ENCODE peak calls at places on chromosomes 13 and 19, in four cellular contexts. I, U, W and Q are unnamed samples.

GRCh38 chr19:245457-245856 is 45.7 kb downstream of the PLPP2 start:
- DNase-seq in I (no peak), U (no peak), W (no peak), Q (no peak)

GRCh38 chr13:105363747-105364177 is 1171.7 kb downstream of the EFNB2 start:
- DNase-seq in I (no peak), U (no peak), W (no peak), Q (no peak)

GRCh38 chr19:21912654-21913053 is 76.7 kb upstream of the ZNF43 start:
- DNase-seq in I (no peak), U (no peak), W (no peak), Q (no peak)

GRCh38 chr13:111165611-111166010 is 50.5 kb downstream of the ARHGEF7 start:
- DNase-seq in I (no peak), U (no peak), W (no peak), Q (no peak)

GRCh38 chr19:7480975-7481265 is 7.9 kb downstream of the PEX11G start:
- DNase-seq in I (no peak), U (no peak), W (no peak), Q (no peak)

GRCh38 chr13:89897681-89898080 is 1449.8 kb upstream of the MIR17HG start:
- DNase-seq in I (no peak), U (no peak), W (no peak), Q (no peak)

GRCh38 chr13:99892866-99893504 is 78.6 kb downstream of the ZIC5 start:
- DNase-seq in I (no peak), U (no peak), W (no peak), Q (no peak)

GRCh38 chr19:4704317-4704673 is 19.3 kb downstream of the DPP9 start:
- DNase-seq in I (peak), U (peak), W (no peak), Q (no peak)

GRCh38 chr19:13396256-13397080 is 109.8 kb downstream of the CACNA1A start:
- DNase-seq in I (peak), U (peak), W (peak), Q (no peak)

DNA sequence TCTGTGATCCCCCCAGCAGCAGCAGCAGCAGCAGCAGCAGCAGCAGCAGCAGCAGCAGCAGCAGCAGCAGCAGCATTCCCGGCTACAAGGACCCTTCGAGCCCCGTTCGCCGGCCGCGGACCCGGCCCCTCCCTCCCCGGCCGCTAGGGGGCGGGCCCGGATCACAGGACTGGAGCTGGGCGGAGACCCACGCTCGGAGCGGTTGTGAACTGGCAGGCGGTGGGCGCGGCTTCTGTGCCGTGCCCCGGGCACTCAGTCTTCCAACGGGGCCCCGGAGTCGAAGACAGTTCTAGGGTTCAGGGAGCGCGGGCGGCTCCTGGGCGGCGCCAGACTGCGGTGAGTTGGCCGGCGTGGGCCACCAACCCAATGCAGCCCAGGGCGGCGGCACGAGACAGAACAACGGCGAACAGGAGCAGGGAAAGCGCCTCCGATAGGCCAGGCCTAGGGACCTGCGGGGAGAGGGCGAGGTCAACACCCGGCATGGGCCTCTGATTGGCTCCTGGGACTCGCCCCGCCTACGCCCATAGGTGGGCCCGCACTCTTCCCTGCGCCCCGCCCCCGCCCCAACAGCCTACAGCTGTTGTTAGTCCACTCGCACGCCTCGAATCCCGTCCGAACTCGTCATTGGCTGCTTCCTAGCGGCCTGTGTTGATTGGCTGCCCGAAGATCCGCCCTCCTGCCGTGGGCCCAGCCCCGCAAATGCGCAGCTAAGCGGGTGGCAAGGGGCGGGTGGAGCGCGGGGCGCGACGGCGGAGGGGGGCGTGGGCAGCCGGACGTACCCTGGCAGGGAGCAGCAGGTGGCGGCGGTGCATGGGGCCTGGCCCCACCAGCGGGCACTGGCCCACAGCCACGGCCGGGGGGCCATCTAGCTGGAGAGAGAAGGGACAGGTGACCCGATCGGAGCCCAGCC is 1.4 kb upstream of the SIX5 start:
- DNase-seq in I (peak), U (peak), W (peak), Q (peak)
- TF ChIP-seq CTCF in I (peak), U (peak), W (peak), Q (peak)

GRCh38 chr13:74573654-74574053 is 439.4 kb upstream of the KLF12 start:
- DNase-seq in I (no peak), U (no peak), W (no peak), Q (no peak)
- TF ChIP-seq CTCF in I (no peak), U (no peak), W (no peak), Q (peak)

GRCh38 chr13:30587231-30587630 is 30.5 kb upstream of the USPL1 start:
- DNase-seq in I (no peak), U (no peak), W (no peak), Q (no peak)

GRCh38 chr13:30593001-30593400 is 24.7 kb upstream of the USPL1 start:
- DNase-seq in I (no peak), U (no peak), W (no peak), Q (no peak)
- TF ChIP-seq CTCF in I (no peak), U (no peak), W (no peak), Q (no peak)

GRCh38 chr19:28737021-28737525 is 475.9 kb downstream of the UQCRFS1 start:
- DNase-seq in I (no peak), U (no peak), W (no peak), Q (no peak)
- TF ChIP-seq CTCF in I (peak), U (peak), W (peak), Q (peak)

GRCh38 chr19:18571564-18572344 is at the start of gene UBA52:
- DNase-seq in I (peak), U (peak), W (peak), Q (peak)

GRCh38 chr19:18566953-18567352 is 4.7 kb upstream of the UBA52 start:
- DNase-seq in I (no peak), U (no peak), W (no peak), Q (no peak)

GRCh38 chr19:18568367-18568766 is 3.3 kb upstream of the UBA52 start:
- DNase-seq in I (no peak), U (no peak), W (no peak), Q (no peak)
- TF ChIP-seq CTCF in I (no peak), U (no peak), W (no peak), Q (no peak)